ENCODE peak calls at places on chromosomes 7 and 10, in five cellular contexts. L is BJ, D is colonic mucosa, N is CD14-positive monocyte, Y is psoas muscle. X is an unnamed sample.

GRCh38 chr7:17041324-17041723 is 159.5 kb upstream of the AGR3 start:
- DNase-seq in Y (no peak), L (peak; percentile 67), D (no peak), N (no peak), X (no peak)

GRCh38 chr7:35704261-35704660 is 9.3 kb upstream of the HERPUD2 start:
- DNase-seq in D (no peak), Y (no peak), N (no peak), L (no peak), X (no peak)

GRCh38 chr10:113329121-113329596 is 223.7 kb upstream of the HABP2 start:
- DNase-seq in L (peak; percentile 68), D (no peak), N (no peak), Y (no peak), X (no peak)

GRCh38 chr7:73448609-73449008 is 15.0 kb downstream of the FZD9 start:
- DNase-seq in Y (no peak), N (no peak), L (peak; percentile 30), D (no peak), X (no peak)

GRCh38 chr7:158295966-158296797 is 291.4 kb downstream of the PTPRN2 start:
- DNase-seq in D (no peak), Y (no peak), L (no peak), N (peak; percentile 15), X (no peak)

GRCh38 chr10:133009218-133009954 is 67.0 kb upstream of the CFAP46 start:
- DNase-seq in L (no peak), N (peak; percentile 96), Y (peak; percentile 80), D (peak; percentile 87), X (no peak)

GRCh38 chr7:8125680-8126444 is 136.1 kb downstream of the ICA1 start:
- DNase-seq in L (no peak), Y (no peak), N (peak; percentile 62), D (peak; percentile 25), X (peak; percentile 66)

GRCh38 chr7:131941291-131941690 is 384.9 kb upstream of the PODXL start:
- DNase-seq in D (no peak), Y (no peak), L (no peak), N (no peak), X (no peak)

GRCh38 chr7:101243786-101244384 is 996 bp downstream of the FIS1 start:
- DNase-seq in L (no peak), N (no peak), D (peak; percentile 34), Y (no peak), X (peak; percentile 18)

GRCh38 chr7:41428330-41428729 is 274.6 kb downstream of the INHBA start:
- DNase-seq in L (no peak), D (no peak), Y (no peak), N (no peak), X (no peak)

GRCh38 chr7:82172896-82173295 is 270.7 kb downstream of the CACNA2D1 start:
- DNase-seq in L (no peak), N (no peak), D (no peak), Y (no peak), X (no peak)

GRCh38 chr10:18540195-18540594 is 111.2 kb downstream of the NSUN6 start:
- DNase-seq in Y (no peak), N (no peak), L (no peak), D (no peak), X (peak; percentile 1)

GRCh38 chr7:36598056-36598675 is 126.1 kb downstream of the AOAH start:
- DNase-seq in N (no peak), D (no peak), Y (no peak), L (no peak), X (no peak)

GRCh38 chr10:51074238-51075028 is at the start of gene PRKG1:
- DNase-seq in Y (peak; percentile 84), L (peak; percentile 39), N (no peak), D (peak; percentile 79), X (peak; percentile 38)

GRCh38 chr7:103347507-103348267 is at the start of gene PSMC2:
- DNase-seq in D (peak; percentile 86), N (peak; percentile 81), L (peak; percentile 41), Y (peak; percentile 82), X (peak; percentile 74)

GRCh38 chr10:13080643-13081042 is 19.3 kb upstream of the OPTN start:
- DNase-seq in Y (no peak), L (no peak), N (no peak), D (no peak), X (no peak)

GRCh38 chr10:35635576-35635975 is 6.5 kb downstream of the FZD8 start:
- DNase-seq in N (no peak), L (no peak), Y (no peak), D (peak; percentile 69), X (peak; percentile 60)

GRCh38 chr7:157497744-157498541 is 161.1 kb downstream of the DNAJB6 start:
- DNase-seq in D (no peak), Y (peak; percentile 39), L (no peak), N (no peak), X (no peak)

GRCh38 chr7:22723642-22724041 is 3.4 kb upstream of the IL6 start:
- DNase-seq in D (no peak), L (no peak), Y (peak; percentile 58), N (peak; percentile 52), X (no peak)

GRCh38 chr10:98323221-98324164 is 55.5 kb upstream of the LOXL4 start:
- DNase-seq in Y (peak; percentile 91), N (peak; percentile 97), L (peak; percentile 99), D (peak; percentile 26), X (no peak)

GRCh38 chr7:33107136-33108066 is 1.8 kb downstream of the RP9 start:
- DNase-seq in D (peak; percentile 45), N (no peak), L (no peak), Y (peak; percentile 52), X (peak; percentile 45)

GRCh38 chr10:23403719-23404118 is 35.2 kb upstream of the OTUD1 start:
- DNase-seq in Y (no peak), L (no peak), N (no peak), D (no peak), X (no peak)
- TF ChIP-seq CTCF in Y (no peak), L (no peak), N (no peak), D (no peak), X (no peak)

GRCh38 chr7:21722371-21722770 is 179.5 kb downstream of the DNAH11 start:
- DNase-seq in N (no peak), D (no peak), Y (no peak), L (no peak), X (no peak)
- TF ChIP-seq CTCF in N (no peak), D (no peak), Y (peak; percentile 8), L (no peak), X (no peak)

DNA sequence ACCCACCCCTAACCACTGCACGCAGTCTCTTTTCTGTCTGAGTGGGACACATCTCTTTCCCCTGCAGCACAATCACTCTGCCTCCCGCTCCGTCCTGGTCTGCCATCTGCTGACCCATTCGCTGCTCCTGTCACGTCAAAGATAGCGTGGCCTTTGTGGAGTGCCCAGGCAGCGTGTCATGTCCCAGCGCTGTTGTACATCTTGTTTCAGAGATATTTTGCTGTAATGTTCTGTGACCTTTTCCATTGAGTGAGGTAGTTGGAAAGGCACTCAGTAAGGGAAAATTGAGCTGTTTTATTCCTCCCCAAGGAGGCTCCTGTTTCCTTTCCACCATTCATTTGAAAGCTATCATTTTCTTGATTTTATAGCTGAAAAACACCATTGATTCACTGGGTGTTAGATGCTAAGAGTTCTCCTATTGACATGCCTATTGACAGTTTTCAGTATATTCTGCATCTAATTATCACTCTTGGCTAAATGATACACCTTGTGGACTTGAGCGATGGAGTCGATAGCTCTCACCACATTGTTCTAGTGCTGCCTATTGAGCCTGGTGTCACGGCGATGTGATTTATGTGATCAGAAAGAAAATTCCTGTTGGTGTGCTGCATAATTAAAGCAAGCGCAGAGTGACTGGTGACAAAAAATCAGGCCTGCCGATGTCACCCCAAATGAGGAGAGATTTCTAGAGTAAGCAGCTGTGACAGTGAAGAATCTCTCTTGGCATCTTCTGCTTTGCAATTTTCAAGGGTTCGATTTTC is 372.6 kb downstream of the LRMDA start:
- DNase-seq in Y (peak; percentile 73), D (no peak), L (no peak), N (no peak), X (no peak)
- TF ChIP-seq CTCF in Y (no peak), D (no peak), L (no peak), N (no peak), X (no peak)

DNA sequence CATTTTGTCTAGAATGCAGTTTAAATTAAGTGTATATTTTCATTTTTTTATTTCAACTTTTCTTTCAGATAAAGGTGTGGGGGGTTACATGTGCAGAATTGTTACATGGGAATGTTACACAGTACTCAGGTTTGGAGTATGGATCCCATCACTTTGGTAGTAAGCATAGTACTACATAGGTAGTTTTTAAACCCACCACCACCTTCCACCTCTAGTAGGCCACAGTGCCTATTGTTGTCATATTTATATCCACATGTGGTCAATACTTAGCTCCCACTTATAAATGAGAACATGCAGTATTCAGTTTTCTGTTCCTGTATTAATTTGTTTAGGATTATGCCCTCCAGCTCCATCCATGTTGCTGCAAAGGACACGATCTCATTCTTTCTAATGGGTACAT is 200.6 kb downstream of the CCDC7 start:
- DNase-seq in L (no peak), Y (no peak), D (no peak), N (no peak), X (no peak)
- TF ChIP-seq CTCF in L (no peak), Y (no peak), D (no peak), N (no peak), X (no peak)

GRCh38 chr7:90412458-90413184 is 9.4 kb downstream of the CLDN12 start:
- DNase-seq in L (no peak), Y (peak; percentile 70), D (peak; percentile 67), N (no peak), X (no peak)
- TF ChIP-seq CTCF in L (peak; percentile 10), Y (peak; percentile 44), D (peak; percentile 41), N (no peak), X (peak; percentile 35)

GRCh38 chr7:64636386-64636785 is 29.5 kb upstream of the ZNF107 start:
- DNase-seq in L (no peak), N (no peak), D (no peak), Y (no peak), X (no peak)
- TF ChIP-seq CTCF in L (no peak), N (peak; percentile 9), D (no peak), Y (peak; percentile 9), X (no peak)

DNA sequence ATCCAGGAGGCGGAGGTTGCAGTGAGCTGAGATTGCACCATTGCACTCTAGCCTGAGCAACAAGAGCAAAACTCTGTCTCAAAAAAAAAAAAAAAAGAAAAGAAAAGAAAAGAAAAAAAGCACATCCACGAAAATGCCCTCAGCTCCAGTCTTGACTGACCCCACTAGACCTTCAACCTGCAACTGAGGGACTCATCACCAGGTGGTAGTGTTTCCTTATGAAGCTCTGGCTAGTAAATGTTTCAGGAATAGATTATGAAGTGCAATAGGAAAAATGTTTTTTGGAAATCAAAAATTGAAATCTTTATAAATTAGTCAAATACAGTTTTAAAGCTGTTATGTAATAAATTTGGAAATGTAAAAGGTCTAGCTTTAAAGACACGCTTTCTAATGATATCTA is 22.4 kb downstream of the TLL2 start:
- DNase-seq in L (no peak), Y (no peak), D (no peak), N (no peak), X (peak; percentile 45)
- TF ChIP-seq CTCF in L (peak; percentile 20), Y (peak; percentile 39), D (no peak), N (no peak), X (no peak)

DNA sequence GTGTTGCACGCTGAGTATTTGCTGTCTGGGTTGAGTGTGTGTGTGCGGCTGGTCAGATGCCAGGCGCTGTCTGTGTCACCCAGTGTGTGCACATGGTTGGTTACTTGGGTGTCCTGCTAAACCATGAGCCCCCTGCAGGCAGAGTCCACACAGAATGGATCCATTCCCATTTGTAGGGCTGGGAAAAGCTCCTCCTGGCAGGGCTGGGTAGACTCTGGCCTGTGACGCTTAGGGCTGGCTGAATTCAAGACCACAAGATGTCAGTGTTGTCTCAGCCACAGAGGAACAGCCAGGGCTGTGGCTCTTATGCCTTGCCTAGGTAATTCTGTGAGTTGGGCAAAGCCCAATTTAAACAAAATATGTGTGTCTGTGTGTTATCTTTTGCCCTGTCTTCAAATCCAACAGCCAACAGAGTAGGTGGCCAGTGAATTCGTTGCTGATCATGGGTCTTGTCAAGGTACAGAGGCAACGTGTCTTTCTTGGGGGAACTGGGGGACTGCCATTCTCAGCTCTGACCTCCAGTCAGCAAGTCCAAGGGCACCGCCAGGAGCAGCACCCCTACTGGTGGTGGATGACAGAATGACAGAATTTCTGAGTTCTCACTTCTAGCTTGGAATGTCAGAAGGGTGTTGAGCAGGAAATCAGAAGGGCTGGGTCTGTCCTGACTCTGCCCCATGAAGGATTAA is 285.1 kb downstream of the CCSER2 start:
- DNase-seq in L (no peak), Y (no peak), D (no peak), N (no peak), X (peak; percentile 27)
- TF ChIP-seq CTCF in L (peak; percentile 1), Y (no peak), D (no peak), N (no peak), X (no peak)